ENCODE peak calls at places on chromosomes 7 and 10, in six cellular contexts. B is AG10803, F is progenitor cell of endocrine pancreas, G is MM.1S, D is GM13977, V is fibroblast of pulmonary artery. L is an unnamed sample.

GRCh38 chr10:127908106-127908957 is 1.4 kb downstream of the PTPRE start:
- DNase-seq in V (peak), B (peak), G (no peak), D (no peak), F (no peak), L (no peak)

GRCh38 chr7:128167791-128168666 is 73.0 kb upstream of the LEP start:
- DNase-seq in V (no peak), F (no peak), B (no peak), G (no peak), D (no peak), L (no peak)

GRCh38 chr10:11515596-11516418 is 95.6 kb downstream of the USP6NL start:
- DNase-seq in F (no peak), V (peak), D (peak), B (peak), G (peak), L (peak)

GRCh38 chr10:3452234-3452633 is 279.7 kb upstream of the PITRM1 start:
- DNase-seq in V (peak), B (peak), F (no peak), D (no peak), G (no peak), L (no peak)

GRCh38 chr7:4739528-4739992 is 35.9 kb upstream of the AP5Z1 start:
- DNase-seq in V (peak), G (peak), F (no peak), B (no peak), D (no peak), L (no peak)

GRCh38 chr7:92448185-92448747 is 984 bp downstream of the GATAD1 start:
- DNase-seq in F (no peak), B (peak), D (peak), G (peak), V (peak), L (peak)

GRCh38 chr7:112233048-112233697 is 26.7 kb downstream of the ZNF277 start:
- DNase-seq in B (peak), F (no peak), D (no peak), V (peak), G (no peak), L (no peak)

GRCh38 chr7:628041-628763 is 98.3 kb upstream of the DNAAF5 start:
- DNase-seq in B (no peak), F (no peak), G (no peak), D (no peak), V (no peak), L (no peak)

GRCh38 chr7:158373761-158374545 is 213.7 kb downstream of the PTPRN2 start:
- DNase-seq in B (no peak), D (no peak), V (no peak), G (no peak), F (no peak), L (no peak)

GRCh38 chr7:155962191-155962967 is 150.1 kb upstream of the SHH start:
- DNase-seq in D (no peak), B (no peak), V (peak), G (no peak), F (no peak), L (no peak)

GRCh38 chr7:123570390-123571182 is 13.0 kb upstream of the NDUFA5 start:
- DNase-seq in B (no peak), D (no peak), G (no peak), F (no peak), V (peak), L (no peak)

GRCh38 chr7:55260671-55261385 is 104.3 kb upstream of the LANCL2 start:
- DNase-seq in F (no peak), B (no peak), D (no peak), V (no peak), G (no peak), L (no peak)

GRCh38 chr10:7718685-7719084 is 15.6 kb downstream of the ITIH2 start:
- DNase-seq in G (no peak), B (no peak), F (no peak), V (no peak), D (no peak), L (no peak)

GRCh38 chr10:22366771-22367170 is 21.5 kb downstream of the SPAG6 start:
- DNase-seq in G (no peak), F (no peak), B (no peak), V (no peak), D (no peak), L (no peak)

GRCh38 chr10:105800626-105801025 is 1159.5 kb downstream of the SORCS3 start:
- DNase-seq in F (no peak), D (no peak), G (no peak), B (no peak), V (peak), L (no peak)

GRCh38 chr7:28065721-28066285 is 114.8 kb downstream of the JAZF1 start:
- DNase-seq in G (no peak), B (peak), F (no peak), D (no peak), V (no peak), L (no peak)

GRCh38 chr10:12606461-12606860 is 257.1 kb downstream of the CAMK1D start:
- DNase-seq in F (no peak), D (no peak), V (no peak), B (no peak), G (no peak), L (no peak)

GRCh38 chr10:75926763-75927162 is 495.3 kb downstream of the LRMDA start:
- DNase-seq in D (no peak), V (no peak), B (no peak), F (no peak), G (no peak), L (no peak)

GRCh38 chr10:71434760-71435394 is 38.2 kb downstream of the CDH23 start:
- DNase-seq in D (no peak), V (no peak), F (no peak), B (no peak), G (no peak), L (no peak)

GRCh38 chr10:72242675-72243074 is 26.6 kb upstream of the ASCC1 start:
- DNase-seq in D (no peak), G (no peak), F (no peak), B (peak), V (peak), L (no peak)

GRCh38 chr7:158863611-158864506 is 7.5 kb downstream of the DYNC2I1 start:
- DNase-seq in F (no peak), V (peak), B (peak), G (no peak), D (peak), L (peak)

GRCh38 chr10:62005687-62006086 is 104.2 kb downstream of the ARID5B start:
- DNase-seq in G (no peak), D (no peak), B (no peak), F (no peak), V (no peak), L (no peak)

GRCh38 chr7:139914306-139914747 is 85.3 kb downstream of the TBXAS1 start:
- DNase-seq in V (peak), G (no peak), F (no peak), B (peak), D (no peak), L (no peak)

GRCh38 chr7:77696643-77697534 is 630 bp downstream of the RSBN1L start:
- DNase-seq in V (peak), D (peak), B (peak), F (peak), G (peak), L (peak)

GRCh38 chr10:77109470-77109994 is 528.1 kb downstream of the KCNMA1 start:
- DNase-seq in G (no peak), B (no peak), V (no peak), D (no peak), F (no peak), L (no peak)

GRCh38 chr7:91993976-91994375 is 53.3 kb downstream of the AKAP9 start:
- DNase-seq in V (no peak), B (no peak), D (no peak), F (no peak), G (peak), L (no peak)

GRCh38 chr10:71830726-71831125 is 20.3 kb downstream of the PSAP start:
- DNase-seq in V (no peak), G (no peak), B (no peak), F (no peak), D (no peak), L (no peak)

GRCh38 chr7:123727071-123727837 is 21.5 kb downstream of the WASL start:
- DNase-seq in G (no peak), V (peak), D (no peak), B (peak), F (no peak), L (no peak)

GRCh38 chr10:104123397-104123796 is 1.4 kb downstream of the SFR1 start:
- DNase-seq in V (peak), G (peak), B (peak), F (no peak), D (peak), L (peak)
- TF ChIP-seq CTCF in V (peak), G (peak), B (peak), F (no peak), D (peak), L (peak)

GRCh38 chr7:101816499-101817030 is 861 bp upstream of the CUX1 start:
- DNase-seq in G (peak), B (peak), V (peak), D (peak), F (peak), L (peak)
- TF ChIP-seq CTCF in G (no peak), B (no peak), V (no peak), D (peak), F (peak), L (peak)

GRCh38 chr7:132379292-132379691 is 197.0 kb downstream of the PLXNA4 start:
- DNase-seq in D (no peak), B (peak), G (no peak), F (no peak), V (no peak), L (no peak)

GRCh38 chr7:132377043-132377442 is 199.2 kb downstream of the PLXNA4 start:
- DNase-seq in V (peak), G (no peak), D (no peak), F (no peak), B (peak), L (no peak)

GRCh38 chr7:132380065-132380464 is 196.2 kb downstream of the PLXNA4 start:
- DNase-seq in B (peak), G (no peak), D (no peak), V (peak), F (no peak), L (no peak)

GRCh38 chr7:132376361-132377013 is 199.8 kb downstream of the PLXNA4 start:
- DNase-seq in V (no peak), D (no peak), F (no peak), B (no peak), G (no peak), L (no peak)

DNA sequence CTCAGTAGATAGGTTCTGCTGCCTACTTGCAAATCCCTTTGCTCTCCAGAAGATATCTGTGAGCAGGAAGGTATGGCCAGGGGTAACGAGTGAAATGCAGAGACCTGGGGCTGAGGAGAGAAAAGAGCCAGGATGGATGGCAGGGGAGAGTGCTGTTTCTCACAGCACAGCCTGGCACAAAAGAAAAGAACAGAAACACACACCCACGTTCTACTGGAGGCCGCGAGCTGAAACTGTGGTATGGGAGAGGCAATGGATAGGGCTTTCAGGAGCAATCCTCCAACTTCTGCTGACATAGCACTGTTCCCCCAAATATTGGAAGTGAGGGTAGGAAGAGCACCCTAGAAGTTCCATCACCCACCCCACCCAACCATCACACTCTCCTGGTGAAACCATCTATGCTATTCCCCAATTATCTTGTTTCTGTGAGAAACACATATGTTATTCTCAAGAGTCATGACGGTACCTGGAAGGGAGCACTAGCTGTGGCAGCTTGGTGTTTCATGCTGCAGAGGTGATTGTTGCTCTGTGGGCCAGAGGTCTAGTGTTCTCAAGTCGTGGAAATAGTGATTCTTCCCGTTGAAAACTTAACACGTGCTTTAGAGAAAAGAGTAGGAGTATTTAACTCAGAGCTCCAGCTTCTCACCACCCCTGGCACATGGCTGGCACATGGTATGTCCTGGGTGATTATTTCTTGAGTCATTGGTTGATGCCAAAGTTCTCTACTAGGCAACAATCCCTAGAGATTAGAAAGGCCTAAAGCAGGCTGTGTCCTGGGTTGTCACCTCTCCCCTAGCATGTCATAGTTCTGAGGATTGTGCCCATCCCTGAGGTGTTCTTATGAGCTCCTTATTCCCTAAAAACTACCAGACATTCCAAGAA is 198.3 kb downstream of the PLXNA4 start:
- DNase-seq in D (no peak), V (no peak), G (no peak), B (no peak), F (no peak), L (no peak)
- TF ChIP-seq CTCF in D (no peak), V (no peak), G (no peak), B (no peak), F (no peak), L (no peak)

DNA sequence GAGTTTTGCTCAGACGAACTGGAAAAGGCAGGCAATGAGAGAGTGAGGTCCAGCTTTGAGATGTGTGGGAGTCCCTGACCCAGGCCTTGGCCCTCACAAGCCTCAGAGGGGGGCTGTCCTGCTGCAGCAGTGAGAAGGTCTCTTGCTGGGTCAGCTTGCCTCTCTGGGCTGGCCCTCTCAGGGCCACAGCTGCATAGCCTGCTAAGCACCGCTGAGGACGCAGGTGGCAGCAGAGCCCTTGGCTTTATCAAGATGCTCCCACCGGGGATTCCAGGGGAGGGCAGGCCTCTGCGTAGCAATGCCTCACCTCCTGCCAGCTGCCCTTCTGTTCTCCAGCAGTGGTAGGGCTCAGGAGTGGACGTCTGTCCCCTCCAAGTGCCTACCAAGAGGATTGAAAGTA is 128.7 kb downstream of the COBL start:
- DNase-seq in D (no peak), B (no peak), F (peak), G (no peak), V (no peak), L (no peak)
- TF ChIP-seq CTCF in D (no peak), B (no peak), F (peak), G (no peak), V (no peak), L (no peak)

GRCh38 chr7:74360008-74360407 is 70.8 kb downstream of the CLIP2 start:
- DNase-seq in V (no peak), B (no peak), D (no peak), G (no peak), F (no peak), L (no peak)

GRCh38 chr7:74365320-74366022 is 76.3 kb downstream of the CLIP2 start:
- DNase-seq in F (no peak), G (peak), V (peak), D (no peak), B (peak), L (no peak)

GRCh38 chr7:74362262-74362661 is 73.1 kb downstream of the CLIP2 start:
- DNase-seq in D (no peak), G (no peak), F (no peak), V (no peak), B (no peak), L (no peak)

GRCh38 chr7:74364061-74364460 is 74.9 kb downstream of the CLIP2 start:
- DNase-seq in B (no peak), G (no peak), D (no peak), V (no peak), F (no peak), L (no peak)
- TF ChIP-seq CTCF in B (no peak), G (peak), D (no peak), V (peak), F (peak), L (no peak)

DNA sequence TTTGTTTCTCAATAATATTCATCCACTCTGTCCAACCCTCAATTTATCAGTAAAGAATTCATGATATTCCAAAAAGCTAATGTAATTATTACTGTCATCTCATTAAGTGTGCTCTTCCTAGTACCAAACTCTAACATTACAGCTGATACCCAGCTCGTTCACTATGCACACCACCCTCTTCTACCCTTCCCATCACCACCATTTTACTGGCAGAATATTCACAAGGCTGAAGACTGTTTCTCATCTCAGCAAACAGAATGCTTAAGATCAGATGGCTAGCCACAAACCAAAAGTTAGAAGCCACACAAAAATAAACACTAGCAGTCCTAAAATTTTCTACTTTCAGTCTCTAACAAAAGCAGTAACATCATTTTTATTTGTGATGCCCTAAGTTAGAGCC is 121.5 kb downstream of the SRPK2 start:
- DNase-seq in D (no peak), F (no peak), V (no peak), G (peak), B (no peak), L (no peak)
- TF ChIP-seq CTCF in D (no peak), F (no peak), V (no peak), G (no peak), B (no peak), L (no peak)

GRCh38 chr10:131569851-131570715 is 258.6 kb upstream of the TCERG1L start:
- DNase-seq in D (no peak), G (no peak), B (no peak), V (no peak), F (no peak), L (no peak)
- TF ChIP-seq CTCF in D (no peak), G (no peak), B (no peak), V (no peak), F (peak), L (no peak)

GRCh38 chr7:143876218-143876617 is 25.8 kb downstream of the TCAF1 start:
- DNase-seq in V (no peak), D (no peak), G (no peak), F (no peak), B (no peak), L (no peak)

GRCh38 chr7:143882020-143882610 is 19.9 kb downstream of the TCAF1 start:
- DNase-seq in V (peak), F (peak), G (no peak), D (peak), B (peak), L (peak)

GRCh38 chr7:143882611-143883078 is 19.3 kb downstream of the TCAF1 start:
- DNase-seq in D (peak), V (peak), G (no peak), B (peak), F (peak), L (peak)

GRCh38 chr7:143877076-143877475 is 24.9 kb downstream of the TCAF1 start:
- DNase-seq in G (no peak), F (no peak), V (no peak), D (no peak), B (no peak), L (no peak)

GRCh38 chr7:143878884-143879283 is 23.1 kb downstream of the TCAF1 start:
- DNase-seq in G (no peak), F (no peak), B (no peak), D (no peak), V (no peak), L (no peak)
- TF ChIP-seq CTCF in G (no peak), F (peak), B (no peak), D (no peak), V (no peak), L (no peak)